ENCODE peak calls at places on chromosomes 2 and 18, in nine cellular contexts. Y, M, X, E, S, R, D, L and W are unnamed samples.
A peak's percentile ranks its signal among the peaks of the same experiment; 100 is the strongest.

GRCh38 chr2:84880645-84881521 is at the start of gene TRABD2A:
- DNase-seq in Y (no peak), M (peak; percentile 57), X (peak; percentile 81), E (no peak), S (peak; percentile 34), R (no peak), D (peak; percentile 36), L (peak; percentile 45), W (no peak)

GRCh38 chr18:36284268-36284667 is 13.2 kb upstream of the FHOD3 start:
- DNase-seq in Y (no peak), M (no peak), X (no peak), E (no peak), S (no peak), R (no peak), D (no peak), L (no peak), W (no peak)

GRCh38 chr2:74246496-74247195 is 48.2 kb downstream of the MTHFD2 start:
- DNase-seq in Y (no peak), M (no peak), X (no peak), E (no peak), S (no peak), R (no peak), D (no peak), L (no peak), W (no peak)

GRCh38 chr2:114545052-114545451 is 102.6 kb downstream of the DPP10 start:
- DNase-seq in Y (no peak), M (no peak), X (no peak), E (no peak), S (no peak), R (no peak), D (no peak), L (no peak), W (no peak)

GRCh38 chr2:170771049-170771937 is 1.1 kb downstream of the ERICH2 start:
- DNase-seq in Y (peak; percentile 7), M (peak; percentile 54), X (peak; percentile 65), E (no peak), S (no peak), R (peak; percentile 33), D (no peak), L (no peak), W (no peak)

GRCh38 chr2:129877795-129878775 is 101.4 kb upstream of the RAB6C start:
- DNase-seq in Y (no peak), M (peak; percentile 68), X (peak; percentile 69), E (no peak), S (peak; percentile 22), R (no peak), D (peak; percentile 13), L (no peak), W (peak; percentile 11)

GRCh38 chr2:208406474-208407451 is at the start of gene PTH2R:
- DNase-seq in Y (no peak), M (peak; percentile 23), X (peak; percentile 71), E (no peak), S (peak; percentile 37), R (no peak), D (no peak), L (peak; percentile 65), W (no peak)

GRCh38 chr18:10164241-10165160 is 250.7 kb downstream of the VAPA start:
- DNase-seq in Y (no peak), M (no peak), X (no peak), E (no peak), S (no peak), R (no peak), D (no peak), L (no peak), W (no peak)

GRCh38 chr2:118387509-118387908 is 299.2 kb downstream of the INSIG2 start:
- DNase-seq in Y (no peak), M (peak; percentile 81), X (no peak), E (peak; percentile 54), S (no peak), R (peak; percentile 84), D (no peak), L (no peak), W (no peak)

GRCh38 chr2:99507964-99508818 is 18.4 kb upstream of the REV1 start:
- DNase-seq in Y (no peak), M (no peak), X (no peak), E (no peak), S (peak; percentile 18), R (peak; percentile 20), D (peak; percentile 33), L (peak; percentile 30), W (no peak)

GRCh38 chr18:45539383-45539960 is 75.8 kb upstream of the SLC14A2 start:
- DNase-seq in Y (no peak), M (no peak), X (no peak), E (no peak), S (no peak), R (no peak), D (no peak), L (no peak), W (no peak)

GRCh38 chr2:149152597-149152996 is 114.1 kb downstream of the LYPD6B start:
- DNase-seq in Y (no peak), M (no peak), X (peak; percentile 36), E (no peak), S (no peak), R (no peak), D (no peak), L (no peak), W (no peak)

GRCh38 chr18:23095463-23095862 is 39.8 kb upstream of the CABLES1 start:
- DNase-seq in Y (no peak), M (no peak), X (no peak), E (no peak), S (no peak), R (peak; percentile 21), D (no peak), L (no peak), W (no peak)

GRCh38 chr2:207253946-207254345 is 88.2 kb upstream of the KLF7 start:
- DNase-seq in Y (no peak), M (peak; percentile 96), X (no peak), E (peak; percentile 78), S (peak; percentile 24), R (peak; percentile 85), D (no peak), L (no peak), W (no peak)

GRCh38 chr18:31565345-31565744 is 26.3 kb upstream of the TTR start:
- DNase-seq in Y (no peak), M (no peak), X (no peak), E (no peak), S (no peak), R (no peak), D (no peak), L (no peak), W (no peak)

GRCh38 chr2:10039658-10040410 is 3.5 kb upstream of the KLF11 start:
- DNase-seq in Y (no peak), M (peak; percentile 89), X (no peak), E (no peak), S (no peak), R (no peak), D (no peak), L (peak; percentile 56), W (no peak)

GRCh38 chr2:207617011-207617671 is 8.1 kb downstream of the METTL21A start:
- DNase-seq in Y (peak; percentile 67), M (peak; percentile 86), X (peak; percentile 35), E (peak; percentile 64), S (peak; percentile 21), R (peak; percentile 87), D (no peak), L (no peak), W (no peak)

GRCh38 chr2:46601328-46601963 is 122.1 kb downstream of the TMEM247 start:
- DNase-seq in Y (no peak), M (peak; percentile 48), X (no peak), E (peak; percentile 32), S (peak; percentile 7), R (peak; percentile 49), D (peak; percentile 31), L (peak; percentile 19), W (peak; percentile 41)

GRCh38 chr2:20330202-20330601 is 20.4 kb downstream of the PUM2 start:
- DNase-seq in Y (no peak), M (no peak), X (no peak), E (no peak), S (no peak), R (no peak), D (no peak), L (no peak), W (peak; percentile 11)

DNA sequence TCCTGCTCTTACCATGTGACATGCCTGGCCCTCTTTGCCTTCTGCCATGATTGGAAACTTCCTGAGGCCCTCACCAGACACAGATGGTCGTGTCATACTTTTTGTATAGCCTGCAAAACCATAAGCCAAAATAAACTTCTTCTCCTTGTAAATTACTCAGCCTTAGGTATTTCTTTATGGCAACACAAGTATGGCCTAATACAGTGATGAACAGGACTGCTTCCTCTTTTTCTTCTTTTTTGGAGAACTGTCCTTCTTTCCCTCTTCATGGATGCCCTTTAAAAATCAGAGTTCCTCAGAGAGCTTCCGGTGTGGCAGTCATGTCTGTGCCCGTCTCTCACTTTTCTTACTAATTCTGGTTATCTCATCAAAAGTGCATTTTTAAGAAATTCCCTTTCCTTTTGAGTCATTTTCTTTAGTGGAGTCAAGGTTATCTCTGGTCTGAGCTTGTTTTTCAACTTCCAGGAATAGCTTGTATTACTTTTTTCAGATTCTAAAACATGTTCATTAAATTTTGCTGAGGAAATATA is 9.2 kb upstream of the IL1A start:
- DNase-seq in Y (no peak), M (peak; percentile 52), X (no peak), E (peak; percentile 49), S (no peak), R (no peak), D (no peak), L (no peak), W (no peak)
- H3K9me2 ChIP-seq in Y (no peaks in the 10 kb centered on the region), M (no peaks in the 10 kb centered on the region), X (peaks cover 4% of the 10 kb centered on the region), E (no peaks in the 10 kb centered on the region), S (no peaks in the 10 kb centered on the region), R (no peaks in the 10 kb centered on the region), D (no peaks in the 10 kb centered on the region), L (no peaks in the 10 kb centered on the region), W (no peaks in the 10 kb centered on the region)

DNA sequence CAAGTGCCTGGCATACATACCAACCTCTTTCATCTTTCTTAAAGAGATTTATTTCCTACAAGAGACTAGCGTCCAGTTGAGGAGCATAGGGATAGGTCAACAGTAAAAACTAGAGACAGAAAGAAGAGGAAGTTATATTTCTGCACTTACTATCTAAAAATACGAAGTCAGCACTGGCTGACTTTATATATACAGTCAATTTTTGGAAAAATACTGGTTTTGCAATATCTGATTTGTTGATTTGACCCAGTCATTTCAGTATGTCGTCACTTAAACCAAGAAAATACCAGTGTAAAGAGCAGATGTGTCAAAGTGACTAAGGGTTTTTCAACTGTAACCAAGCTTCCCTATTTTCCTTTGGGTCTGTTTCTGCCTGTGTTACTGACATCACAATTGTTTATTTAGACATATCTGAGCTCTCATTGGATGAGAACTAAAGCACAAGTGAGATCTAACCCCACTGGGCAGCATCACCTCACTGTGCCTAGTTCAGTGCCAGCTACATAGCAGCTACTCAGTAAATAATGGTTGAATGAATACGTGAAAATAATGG is 23.0 kb downstream of the CYTIP start:
- DNase-seq in Y (no peak), M (peak; percentile 50), X (no peak), E (no peak), S (no peak), R (no peak), D (no peak), L (no peak), W (no peak)
- H2AFZ ChIP-seq in Y (no peak overlapping the region), M (no peak overlapping the region), X (no peak overlapping the region), E (no peak overlapping the region), S (no peak overlapping the region), R (no peak overlapping the region), D (no peak overlapping the region), L (no peak overlapping the region), W (no peak overlapping the region)

GRCh38 chr18:77105680-77106079 is 26.9 kb downstream of the MBP start:
- DNase-seq in Y (no peak), M (no peak), X (no peak), E (no peak), S (no peak), R (no peak), D (no peak), L (no peak), W (no peak)
- H3K4me1 ChIP-seq in Y (peaks cover 32% of the 10 kb centered on the region), M (peaks cover 59% of the 10 kb centered on the region), X (peaks cover 15% of the 10 kb centered on the region), E (peaks cover 38% of the 10 kb centered on the region), S (peaks cover 47% of the 10 kb centered on the region), R (peaks cover 38% of the 10 kb centered on the region), D (peaks cover 34% of the 10 kb centered on the region), L (peaks cover 30% of the 10 kb centered on the region), W (peaks cover 71% of the 10 kb centered on the region)

GRCh38 chr2:141660232-141660631 is 470.6 kb downstream of the LRP1B start:
- DNase-seq in Y (no peak), M (no peak), X (no peak), E (no peak), S (no peak), R (no peak), D (no peak), L (no peak), W (no peak)
- H3K9me2 ChIP-seq in Y (no peaks in the 10 kb centered on the region), M (peaks cover 3% of the 10 kb centered on the region), X (peaks cover 13% of the 10 kb centered on the region), E (no peaks in the 10 kb centered on the region), S (no peaks in the 10 kb centered on the region), R (no peaks in the 10 kb centered on the region), D (no peaks in the 10 kb centered on the region), L (no peaks in the 10 kb centered on the region), W (no peaks in the 10 kb centered on the region)